ENCODE peak calls at places on chromosomes 16 and 17, in four cellular contexts. N is ureter; D is RWPE1; S is stimulated activated CD8-positive, alpha-beta memory T cell treated with anti-CD3 and anti-CD28 coated beads, Interleukin-12 subunit alpha, Interleukin-12 subunit beta, amount 100 ng/mL, for 4 hours. A is an unnamed sample.

GRCh38 chr16:88505405-88506082 is 52.5 kb downstream of the ZFPM1 start:
- DNase-seq in D (peak), N (no peak), S (peak), A (no peak)

GRCh38 chr17:48528153-48528912 is 2.5 kb downstream of the HOXB1 start:
- DNase-seq in N (no peak), D (no peak), S (no peak), A (no peak)

GRCh38 chr16:68093816-68094613 is 8.8 kb downstream of the NFATC3 start:
- DNase-seq in S (no peak), N (no peak), D (no peak), A (no peak)

GRCh38 chr17:37769050-37769449 is 24.2 kb upstream of the HNF1B start:
- DNase-seq in D (no peak), S (no peak), N (no peak), A (no peak)

GRCh38 chr16:7397901-7398300 is 65.3 kb downstream of the RBFOX1 start:
- DNase-seq in D (no peak), N (no peak), S (no peak), A (no peak)

GRCh38 chr16:51141541-51141940 is 9.5 kb downstream of the SALL1 start:
- DNase-seq in N (no peak), D (no peak), S (no peak), A (no peak)

GRCh38 chr17:73300392-73300791 is 11.4 kb downstream of the CDC42EP4 start:
- DNase-seq in D (no peak), S (no peak), N (no peak), A (no peak)

GRCh38 chr17:81515530-81516041 is 3.0 kb upstream of the ACTG1 start:
- DNase-seq in N (no peak), D (no peak), S (no peak), A (peak)

GRCh38 chr16:67593701-67594100 is 31.4 kb downstream of the CTCF start:
- DNase-seq in D (no peak), S (no peak), N (no peak), A (no peak)

GRCh38 chr16:30136971-30137601 is 14.1 kb upstream of the MAPK3 start:
- DNase-seq in D (no peak), N (no peak), S (no peak), A (no peak)

GRCh38 chr16:88052661-88053060 is 101.4 kb downstream of the BANP start:
- DNase-seq in D (no peak), N (no peak), S (no peak), A (no peak)

GRCh38 chr17:80195671-80196529 is 24.2 kb downstream of the SGSH start:
- DNase-seq in S (peak), D (no peak), N (no peak), A (peak)

GRCh38 chr17:81052199-81052997 is 17.4 kb downstream of the BAIAP2 start:
- DNase-seq in D (no peak), S (no peak), N (no peak), A (no peak)

GRCh38 chr16:76265434-76266045 is 11.7 kb upstream of the CNTNAP4 start:
- DNase-seq in S (no peak), D (peak), N (no peak), A (no peak)

GRCh38 chr16:11627822-11628457 is 40.3 kb upstream of the SNN start:
- DNase-seq in S (no peak), D (peak), N (peak), A (no peak)

GRCh38 chr17:57956311-57957119 is 1.3 kb upstream of the CUEDC1 start:
- DNase-seq in D (no peak), S (peak), N (peak), A (peak)

GRCh38 chr17:796609-797008 is 14.5 kb downstream of the MRM3 start:
- DNase-seq in N (no peak), D (no peak), S (no peak), A (no peak)

GRCh38 chr16:19127674-19128131 is 13.9 kb downstream of the ITPRIPL2 start:
- DNase-seq in D (no peak), N (no peak), S (no peak), A (no peak)

GRCh38 chr17:61455754-61456681 is 3.8 kb downstream of the TBX4 start:
- DNase-seq in D (no peak), N (no peak), S (no peak), A (no peak)

GRCh38 chr16:14559809-14560227 is 70.2 kb downstream of the PARN start:
- DNase-seq in S (no peak), D (no peak), N (no peak), A (no peak)

GRCh38 chr16:13542284-13542683 is 377.7 kb upstream of the ERCC4 start:
- DNase-seq in N (no peak), D (no peak), S (no peak), A (no peak)

GRCh38 chr17:50863221-50863843 is 2.8 kb downstream of the TOB1 start:
- DNase-seq in D (no peak), S (no peak), N (no peak), A (no peak)

GRCh38 chr17:50865060-50865867 is 890 bp downstream of the TOB1 start:
- DNase-seq in S (peak), N (peak), D (peak), A (peak)

GRCh38 chr17:66533572-66533971 is 231.2 kb downstream of the PRKCA start:
- DNase-seq in S (no peak), N (no peak), D (no peak), A (no peak)

GRCh38 chr17:37648555-37648954 is 5.3 kb upstream of the DDX52 start:
- DNase-seq in D (peak), S (no peak), N (no peak), A (no peak)

GRCh38 chr17:59542960-59543635 is 22.3 kb upstream of the DHX40 start:
- DNase-seq in D (no peak), S (no peak), N (no peak), A (no peak)

GRCh38 chr17:78013683-78014467 is 55.4 kb downstream of the TNRC6C start:
- DNase-seq in N (peak), S (no peak), D (peak), A (no peak)

GRCh38 chr17:34739386-34739785 is 160.0 kb downstream of the TMEM132E start:
- DNase-seq in N (no peak), S (no peak), D (no peak), A (no peak)

GRCh38 chr16:75472908-75473877 is 8.7 kb upstream of the TMEM170A start:
- DNase-seq in N (no peak), D (no peak), S (no peak), A (no peak)

GRCh38 chr17:38743556-38744171 is 4.5 kb downstream of the PCGF2 start:
- DNase-seq in S (no peak), D (no peak), N (no peak), A (no peak)

GRCh38 chr16:13996778-13997288 is 74.3 kb upstream of the MRTFB start:
- DNase-seq in N (no peak), S (no peak), D (no peak), A (no peak)

GRCh38 chr17:37710344-37710886 is 34.4 kb downstream of the HNF1B start:
- DNase-seq in S (no peak), D (no peak), N (no peak), A (no peak)

GRCh38 chr17:78323821-78324390 is 36.0 kb downstream of the SOCS3 start:
- DNase-seq in N (no peak), D (no peak), S (no peak), A (no peak)

GRCh38 chr17:79548116-79548515 is 62.7 kb downstream of the RBFOX3 start:
- DNase-seq in N (no peak), D (no peak), S (no peak), A (no peak)

A was measured in activated B cell treated with CpG ODN at 0.5 μM for 24 hours.